ENCODE peak calls at places on chromosomes 16 and 17, in four cellular contexts. H is psoas muscle, D is tibial artery, W is tibial nerve. S is an unnamed sample. For H3K27me3 and H3K4me1, the result is how much of the 10 kb centered on the place peaks cover.

GRCh38 chr17:41654908-41655607 is 30.7 kb upstream of the KRT17 start:
- DNase-seq in W (no peak), D (no peak), H (peak), S (no peak)

GRCh38 chr17:9645858-9646555 is 690 bp downstream of the USP43 start:
- DNase-seq in W (no peak), H (no peak), D (no peak), S (no peak)

GRCh38 chr16:3599121-3599520 is 12.3 kb downstream of the SLX4 start:
- DNase-seq in H (no peak), W (no peak), D (no peak), S (no peak)

GRCh38 chr16:49048557-49048956 is 233.1 kb downstream of the CBLN1 start:
- DNase-seq in D (no peak), W (no peak), H (no peak), S (no peak)

GRCh38 chr17:40793800-40794199 is 6.0 kb downstream of the KRT28 start:
- DNase-seq in W (no peak), H (no peak), D (no peak), S (no peak)

GRCh38 chr17:51154176-51154575 is 817 bp downstream of the NME1 start:
- DNase-seq in W (no peak), D (no peak), H (no peak), S (no peak)

GRCh38 chr17:29180051-29180787 is at the start of gene MYO18A:
- DNase-seq in H (peak), W (peak), D (peak), S (peak)

GRCh38 chr16:52265446-52265861 is 281.5 kb downstream of the TOX3 start:
- DNase-seq in W (no peak), D (no peak), H (no peak), S (peak)

GRCh38 chr17:18858567-18859245 is 775 bp downstream of the PRPSAP2 start:
- DNase-seq in H (no peak), D (no peak), W (no peak), S (no peak)

GRCh38 chr16:49755716-49756115 is 100.2 kb downstream of the ZNF423 start:
- DNase-seq in H (no peak), D (no peak), W (no peak), S (no peak)

GRCh38 chr16:89629827-89630610 is 16.6 kb downstream of the DPEP1 start:
- DNase-seq in H (no peak), D (no peak), W (no peak), S (no peak)

GRCh38 chr17:31321971-31322370 is 549 bp upstream of the EVI2A start:
- DNase-seq in W (no peak), D (no peak), H (no peak), S (no peak)

GRCh38 chr17:44997733-44998520 is 29.8 kb upstream of the C1QL1 start:
- DNase-seq in W (no peak), H (no peak), D (no peak), S (no peak)

GRCh38 chr16:77877712-77878111 is 89.3 kb downstream of the VAT1L start:
- DNase-seq in H (no peak), D (no peak), W (no peak), S (no peak)

GRCh38 chr16:83393196-83393981 is 414.4 kb upstream of the HSBP1 start:
- DNase-seq in W (no peak), H (no peak), D (peak), S (no peak)

GRCh38 chr17:30429155-30429554 is 48.1 kb upstream of the GOSR1 start:
- DNase-seq in D (no peak), H (no peak), W (no peak), S (no peak)

GRCh38 chr17:43609613-43610385 is 51.9 kb downstream of the MEOX1 start:
- DNase-seq in W (no peak), H (no peak), D (no peak), S (no peak)

GRCh38 chr17:17831208-17832039 is 5.4 kb downstream of the SREBF1 start:
- DNase-seq in W (no peak), D (no peak), H (no peak), S (no peak)

GRCh38 chr16:71722801-71723536 is 1.5 kb downstream of the PHLPP2 start:
- DNase-seq in W (peak), H (peak), D (peak), S (no peak)

GRCh38 chr17:10803830-10804498 is at the start of gene TMEM238L:
- DNase-seq in D (no peak), H (no peak), W (no peak), S (no peak)

GRCh38 chr17:21289902-21290571 is 5.5 kb downstream of the MAP2K3 start:
- DNase-seq in D (no peak), W (no peak), H (peak), S (no peak)

GRCh38 chr16:25580071-25580470 is 111.7 kb upstream of the HS3ST4 start:
- DNase-seq in H (no peak), W (no peak), D (no peak), S (no peak)

GRCh38 chr16:61324044-61324443 is 712.2 kb downstream of the CDH8 start:
- DNase-seq in H (no peak), W (no peak), D (no peak), S (no peak)

GRCh38 chr16:84845496-84846002 is 25.8 kb downstream of the CRISPLD2 start:
- DNase-seq in H (peak), D (no peak), W (no peak), S (no peak)

GRCh38 chr16:57153841-57154240 is 32.0 kb downstream of the PSME3IP1 start:
- DNase-seq in W (no peak), H (no peak), D (no peak), S (no peak)

GRCh38 chr17:37182786-37183185 is 193.0 kb upstream of the C17orf78 start:
- DNase-seq in D (no peak), H (no peak), W (no peak), S (no peak)

GRCh38 chr16:19008245-19008644 is 24.5 kb downstream of the TMC7 start:
- DNase-seq in D (no peak), H (no peak), W (no peak), S (no peak)

GRCh38 chr17:80394629-80395216 is 20.2 kb upstream of the ENDOV start:
- DNase-seq in H (no peak), D (peak), W (no peak), S (no peak)

GRCh38 chr17:71900830-71901229 is 220.0 kb upstream of the SOX9 start:
- DNase-seq in D (no peak), W (no peak), H (no peak), S (no peak)

GRCh38 chr17:79905832-79906231 is 66.6 kb upstream of the CBX4 start:
- DNase-seq in W (no peak), H (no peak), D (no peak), S (no peak)

GRCh38 chr17:64774888-64775600 is 112.9 kb upstream of the SMURF2 start:
- DNase-seq in W (no peak), H (peak), D (no peak), S (no peak)

GRCh38 chr16:11016993-11017392 is 72.6 kb downstream of the CLEC16A start:
- DNase-seq in H (peak), W (no peak), D (no peak), S (no peak)

GRCh38 chr16:6124136-6124535 is 1026.5 kb upstream of the EEF2KMT start:
- DNase-seq in D (no peak), W (no peak), H (no peak), S (no peak)

GRCh38 chr16:58426095-58426494 is 33.8 kb downstream of the GINS3 start:
- DNase-seq in W (no peak), D (peak), H (peak), S (no peak)

GRCh38 chr16:88669986-88670385 is 7.1 kb upstream of the MVD start:
- DNase-seq in D (no peak), W (no peak), H (no peak), S (no peak)

GRCh38 chr16:88809068-88809675 is 2.6 kb downstream of the APRT start:
- DNase-seq in D (no peak), H (peak), W (no peak), S (no peak)

GRCh38 chr16:83470406-83470805 is 337.4 kb upstream of the HSBP1 start:
- DNase-seq in D (no peak), W (no peak), H (no peak), S (no peak)

GRCh38 chr16:21646721-21647561 is 5.5 kb downstream of the IGSF6 start:
- DNase-seq in W (no peak), H (no peak), D (no peak), S (no peak)

GRCh38 chr17:34413443-34414076 is 50.5 kb upstream of the CCL1 start:
- DNase-seq in D (no peak), W (no peak), H (no peak), S (no peak)

GRCh38 chr17:21549107-21549687 is 143.1 kb upstream of the KCNJ18 start:
- DNase-seq in D (no peak), W (no peak), H (no peak), S (no peak)

GRCh38 chr16:86802013-86802412 is 223.7 kb downstream of the FOXL1 start:
- DNase-seq in W (no peak), H (no peak), D (no peak), S (no peak)

GRCh38 chr16:86808863-86809444 is 230.6 kb downstream of the FOXL1 start:
- DNase-seq in D (no peak), W (no peak), H (no peak), S (no peak)

GRCh38 chr16:86806838-86807351 is 228.5 kb downstream of the FOXL1 start:
- DNase-seq in H (no peak), W (no peak), D (no peak), S (no peak)

GRCh38 chr16:86806181-86806837 is 228.0 kb downstream of the FOXL1 start:
- DNase-seq in D (no peak), H (no peak), W (no peak), S (no peak)

DNA sequence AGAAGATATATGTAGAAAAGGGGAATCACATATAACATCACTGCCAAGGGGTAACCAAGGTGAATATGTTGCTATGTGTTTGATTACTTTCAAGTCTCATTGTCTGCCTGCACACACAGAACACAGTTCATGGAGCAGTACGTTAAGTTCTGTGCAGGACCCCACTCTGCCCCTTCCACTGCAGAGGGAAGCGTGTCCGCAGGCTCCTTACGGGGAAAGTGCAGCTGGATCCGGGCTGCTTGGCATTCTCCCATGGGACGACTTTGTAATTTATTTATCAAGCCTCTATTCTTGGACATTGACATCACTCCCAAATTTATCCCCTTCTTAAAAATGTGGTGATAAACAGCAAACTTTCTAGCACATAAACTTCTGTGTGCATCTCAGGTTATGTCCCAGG is 226.9 kb downstream of the FOXL1 start:
- DNase-seq in H (no peak), D (no peak), W (no peak), S (no peak)
- H3K27me3 ChIP-seq in H (half or more), D (under half), W (under half), S (under half)

GRCh38 chr16:648071-648785 is 937 bp upstream of the WDR90 start:
- DNase-seq in H (no peak), D (no peak), W (no peak), S (no peak)

GRCh38 chr16:646679-647172 is 2.4 kb upstream of the WDR90 start:
- DNase-seq in D (no peak), W (no peak), H (no peak), S (no peak)

GRCh38 chr16:644556-644955 is 2.9 kb downstream of the MCRIP2 start:
- DNase-seq in W (no peak), H (no peak), D (no peak), S (no peak)

GRCh38 chr16:647173-647902 is 1.8 kb upstream of the WDR90 start:
- DNase-seq in W (no peak), D (no peak), H (no peak), S (no peak)

DNA sequence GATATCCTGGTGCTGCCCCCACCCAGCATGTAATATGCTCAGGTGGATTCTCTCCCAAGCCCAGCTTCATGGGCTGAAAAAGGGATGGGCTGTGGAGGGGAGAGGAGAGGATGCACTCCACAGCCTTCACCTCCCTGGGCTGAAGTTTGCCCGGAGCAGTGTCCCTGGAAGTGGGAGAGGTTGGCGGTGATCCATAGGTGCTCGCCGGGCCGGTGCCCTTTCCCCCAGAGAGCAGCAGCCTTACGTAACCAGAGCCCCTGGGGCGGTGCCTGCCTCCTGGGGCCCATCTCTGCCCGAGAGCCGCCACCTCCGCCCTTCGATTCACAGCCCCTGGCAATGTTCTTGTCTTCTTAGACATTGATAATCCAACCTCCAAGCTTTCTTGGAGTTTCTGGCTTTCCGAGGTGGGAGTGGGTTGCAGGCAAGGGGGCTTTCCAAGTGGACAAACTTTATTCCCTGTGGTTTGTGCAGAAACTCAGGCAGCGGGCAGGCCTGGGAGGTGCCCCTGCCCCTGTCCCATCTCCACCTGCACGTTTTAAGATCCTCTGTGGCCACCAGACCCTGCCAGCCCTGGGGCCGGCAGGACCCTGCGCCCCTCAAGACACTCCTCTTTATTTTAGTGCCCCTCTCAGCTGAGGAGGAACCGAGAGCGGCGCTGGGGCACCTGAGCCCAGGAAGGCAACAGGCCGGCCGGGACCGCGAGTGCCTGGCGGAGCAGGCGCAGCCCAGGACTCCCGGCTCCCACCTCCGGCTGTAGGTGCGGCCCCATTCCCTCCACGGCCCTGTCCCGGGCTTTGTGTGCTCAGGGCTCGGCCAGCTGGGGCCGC is 3.1 kb upstream of the WDR90 start:
- DNase-seq in H (peak), W (no peak), D (no peak), S (no peak)
- H3K4me1 ChIP-seq in H (half or more), W (under half), D (half or more), S (under half)

GRCh38 chr16:67451061-67451703 is 20.3 kb downstream of the HSD11B2 start:
- DNase-seq in H (no peak), D (no peak), W (no peak), S (no peak)
- H3K27ac ChIP-seq in H (peak), D (no peak), W (peak), S (no peak)

GRCh38 chr16:67430504-67431076 is 331 bp upstream of the HSD11B2 start:
- DNase-seq in W (no peak), D (no peak), H (no peak), S (no peak)

GRCh38 chr16:67431805-67432476 is 1.0 kb downstream of the HSD11B2 start:
- DNase-seq in W (no peak), H (no peak), D (no peak), S (no peak)

GRCh38 chr16:67433131-67433719 is 2.3 kb downstream of the HSD11B2 start:
- DNase-seq in W (no peak), H (no peak), D (no peak), S (no peak)

GRCh38 chr16:67431077-67431804 is at the start of gene HSD11B2:
- DNase-seq in H (peak), W (no peak), D (no peak), S (no peak)

DNA sequence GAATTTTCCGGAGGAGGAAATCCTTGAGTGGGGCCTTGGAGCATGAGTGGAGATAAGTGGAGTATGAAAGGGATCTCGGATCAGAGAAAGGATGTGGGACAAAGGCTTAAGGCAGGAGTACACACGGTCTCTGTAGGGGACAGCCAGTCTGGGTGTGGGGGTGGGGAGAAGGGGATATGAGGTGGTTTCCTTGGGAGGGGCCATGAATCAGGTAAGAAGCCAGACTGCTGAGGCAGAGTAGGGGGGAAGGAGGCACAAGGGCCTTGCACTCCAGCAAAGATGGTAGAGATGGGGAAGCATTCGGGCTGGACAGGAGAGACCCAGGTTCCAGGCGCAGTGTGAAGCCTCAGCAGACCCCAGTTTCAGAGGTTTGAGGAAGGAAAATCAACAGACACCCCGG is 1.6 kb downstream of the HSD11B2 start:
- DNase-seq in W (no peak), H (no peak), D (no peak), S (no peak)
- H3K27me3 ChIP-seq in W (under half), H (under half), D (under half), S (under half)

DNA sequence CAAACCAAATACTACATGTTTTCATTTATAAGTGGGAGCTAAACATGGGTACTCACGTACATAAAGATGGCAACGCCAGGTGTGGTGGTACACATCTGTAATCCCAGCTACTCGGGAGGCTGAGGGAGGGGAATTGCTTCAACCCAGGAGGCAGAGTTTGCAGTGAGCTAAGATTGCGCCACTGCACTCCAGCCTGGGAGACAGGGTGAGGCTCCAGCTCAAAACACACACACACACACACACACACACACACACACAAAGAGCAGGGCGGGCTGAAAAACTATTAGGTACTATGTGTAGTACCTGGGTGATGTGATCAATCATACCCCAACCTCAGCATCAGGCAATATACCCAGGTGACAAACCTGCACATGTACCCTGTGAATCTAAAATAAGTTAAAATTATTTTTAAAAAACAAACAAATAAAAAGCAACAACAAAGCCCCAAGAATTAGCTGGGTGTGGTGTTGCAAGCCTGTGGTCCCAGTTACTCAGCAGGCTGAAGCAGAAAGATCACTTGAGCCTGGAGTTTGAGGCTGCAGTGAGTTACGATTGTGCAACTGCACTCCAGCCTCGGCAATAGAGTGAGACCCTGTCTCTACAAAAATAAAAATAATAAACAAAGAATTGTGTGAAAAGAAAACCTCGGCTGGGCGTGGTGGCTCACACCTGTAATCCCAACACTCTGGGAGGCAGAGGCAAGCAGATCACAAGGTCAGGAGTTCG is 11.9 kb upstream of the FAAP100 start:
- DNase-seq in W (no peak), H (no peak), D (no peak), S (no peak)
- H3K4me1 ChIP-seq in W (under half), H (under half), D (under half), S (under half)

DNA sequence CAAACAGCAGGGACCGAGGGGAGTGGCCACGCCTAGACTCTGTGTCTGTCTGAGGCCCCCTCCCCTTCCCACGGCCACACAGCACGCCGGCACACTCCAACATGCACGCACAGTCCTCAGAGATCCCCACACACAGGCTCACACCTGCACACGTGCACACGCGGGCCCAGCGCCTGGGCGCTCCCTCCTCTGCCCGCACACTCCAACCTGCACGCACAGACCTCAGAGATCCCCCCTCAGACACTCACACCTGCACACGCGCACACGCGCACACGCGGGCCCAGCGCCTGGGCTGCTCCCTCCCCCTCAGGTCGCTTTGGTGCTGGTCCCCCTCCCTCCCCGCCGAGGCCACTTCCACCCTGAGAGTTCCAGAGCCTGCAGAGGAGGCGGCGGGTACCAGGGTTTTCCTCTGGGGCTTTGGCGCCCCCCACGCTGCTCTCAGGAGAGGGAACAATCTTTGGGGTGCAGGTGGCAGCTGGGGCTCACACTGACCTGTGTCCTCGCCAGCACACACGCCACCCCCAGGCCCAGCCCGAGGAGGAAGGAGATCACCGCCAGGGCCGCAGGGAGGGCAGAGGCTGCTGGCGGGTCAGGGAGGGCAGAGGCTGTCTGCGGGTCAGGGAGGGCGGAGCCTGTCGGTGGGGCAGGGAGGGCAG is 1.6 kb downstream of the CD7 start:
- DNase-seq in D (no peak), H (no peak), W (no peak), S (no peak)
- H3K27ac ChIP-seq in D (no peak), H (no peak), W (no peak), S (no peak)

GRCh38 chr17:67374329-67375053 is 2.6 kb upstream of the PITPNC1 start:
- DNase-seq in W (peak), H (peak), D (peak), S (peak)
- H3K27me3 ChIP-seq in W (under half), H (under half), D (under half), S (under half)

GRCh38 chr17:77402159-77402731 is 261.5 kb downstream of the SEC14L1 start:
- DNase-seq in H (no peak), D (no peak), W (no peak), S (no peak)
- H3K4me1 ChIP-seq in H (under half), D (half or more), W (half or more), S (under half)

GRCh38 chr17:27596571-27597187 is 34.3 kb upstream of the LGALS9 start:
- DNase-seq in D (no peak), H (no peak), W (no peak), S (no peak)
- H3K27ac ChIP-seq in D (no peak), H (no peak), W (no peak), S (no peak)

S was measured in iPS DF 6.9.